ENCODE peak calls at places on chromosomes 4 and X, in six cellular contexts. Q is CD8-positive, alpha-beta T cell; J is HS-5; L is stomach; O is fibroblast of pulmonary artery; Y is natural killer cell treated with Interleukin-12 subunit alpha and Interleukin-12 subunit beta and Interleukin-15 and Interleukin-18, amount 100 ng/mL, for 72 hours. D is an unnamed sample.

GRCh38 chr4:77031544-77031943 is 44.2 kb downstream of the CCNI start:
- DNase-seq in Y (no peak), Q (no peak), J (no peak), O (no peak), L (no peak), D (no peak)

GRCh38 chrX:16639966-16640365 is 10.0 kb upstream of the S100G start:
- DNase-seq in O (no peak), L (no peak), J (no peak), Q (no peak), Y (no peak), D (no peak)

GRCh38 chrX:109352121-109352556 is 129.7 kb downstream of the GUCY2F start:
- DNase-seq in Y (no peak), J (no peak), O (peak), L (peak), Q (no peak), D (peak)

GRCh38 chr4:31995943-31996901 is 1276.1 kb downstream of the PCDH7 start:
- DNase-seq in O (no peak), Y (no peak), J (no peak), L (no peak), Q (no peak), D (no peak)

GRCh38 chrX:39814391-39814790 is 283.4 kb downstream of the BCOR start:
- DNase-seq in Y (no peak), Q (peak), O (peak), J (no peak), L (no peak), D (peak)

GRCh38 chrX:105451426-105451825 is 230.9 kb upstream of the TEX13A start:
- DNase-seq in J (no peak), Q (no peak), Y (no peak), O (no peak), L (no peak), D (peak)

GRCh38 chr4:140719022-140719421 is 37.2 kb downstream of the TBC1D9 start:
- DNase-seq in J (no peak), O (peak), L (no peak), Q (no peak), Y (no peak), D (peak)

GRCh38 chrX:149610511-149610910 is 15.4 kb upstream of the HSFX2 start:
- DNase-seq in J (no peak), O (no peak), Q (no peak), L (no peak), Y (no peak), D (no peak)

GRCh38 chrX:1322393-1322792 is 14.2 kb upstream of the IL3RA start:
- DNase-seq in Q (no peak), O (no peak), L (no peak), Y (no peak), J (no peak), D (no peak)

GRCh38 chr4:97910005-97910404 is 233.3 kb downstream of the STPG2 start:
- DNase-seq in L (no peak), J (no peak), O (no peak), Q (no peak), Y (no peak), D (no peak)

GRCh38 chr4:70637239-70637920 is 8.8 kb downstream of the ENAM start:
- DNase-seq in Q (no peak), J (no peak), Y (no peak), O (no peak), L (no peak), D (no peak)

GRCh38 chrX:11257711-11258110 is 35.5 kb upstream of the AMELX start:
- DNase-seq in J (no peak), Y (no peak), L (no peak), Q (no peak), O (no peak), D (no peak)

GRCh38 chr4:51932261-51932660 is 87.9 kb downstream of the LRRC66 start:
- DNase-seq in Q (no peak), Y (no peak), L (no peak), J (no peak), O (peak), D (peak)

GRCh38 chrX:37976153-37976552 is 30.2 kb upstream of the SYTL5 start:
- DNase-seq in Q (no peak), L (no peak), O (no peak), Y (no peak), J (no peak), D (peak)

GRCh38 chr4:14110407-14110806 is 482.9 kb upstream of the BOD1L1 start:
- DNase-seq in J (no peak), O (peak), L (no peak), Q (no peak), Y (no peak), D (peak)

GRCh38 chr4:106062452-106062875 is 167.2 kb downstream of the NPNT start:
- DNase-seq in J (peak), Q (no peak), L (no peak), Y (no peak), O (peak), D (peak)

GRCh38 chr4:11367371-11367770 is 61.3 kb downstream of the HS3ST1 start:
- DNase-seq in L (peak), Q (no peak), J (no peak), Y (no peak), O (peak), D (peak)

GRCh38 chrX:35590210-35590609 is 207.9 kb upstream of the MAGEB16 start:
- DNase-seq in L (no peak), J (no peak), Q (no peak), O (no peak), Y (no peak), D (no peak)

GRCh38 chrX:53184836-53185235 is 40.2 kb downstream of the KDM5C start:
- DNase-seq in Q (no peak), O (peak), L (no peak), J (peak), Y (no peak), D (peak)

GRCh38 chrX:11704725-11705495 is 39.2 kb upstream of the ARHGAP6 start:
- DNase-seq in Q (no peak), L (no peak), Y (no peak), J (no peak), O (peak), D (no peak)

GRCh38 chr4:23942491-23942890 is 52.6 kb upstream of the PPARGC1A start:
- DNase-seq in L (no peak), O (no peak), J (no peak), Y (no peak), Q (no peak), D (no peak)

GRCh38 chr4:46648088-46648744 is 258.3 kb upstream of the GABRA2 start:
- DNase-seq in O (peak), L (no peak), Y (no peak), J (no peak), Q (no peak), D (peak)

GRCh38 chrX:133983974-133984578 is 1.3 kb downstream of the GPC3 start:
- DNase-seq in Y (no peak), Q (no peak), J (no peak), L (no peak), O (no peak), D (no peak)

GRCh38 chr4:42655921-42656735 is 777 bp downstream of the ATP8A1 start:
- DNase-seq in J (no peak), Y (peak), Q (peak), O (no peak), L (peak), D (no peak)

GRCh38 chr4:143721317-143721716 is 20.8 kb upstream of the FREM3 start:
- DNase-seq in Y (no peak), Q (no peak), L (no peak), O (peak), J (peak), D (no peak)

GRCh38 chr4:174217273-174218126 is 66.0 kb downstream of the FBXO8 start:
- DNase-seq in Q (no peak), O (peak), J (no peak), Y (peak), L (no peak), D (peak)

GRCh38 chr4:108129226-108129625 is 39.5 kb downstream of the LEF1 start:
- DNase-seq in Y (no peak), Q (no peak), O (no peak), L (no peak), J (no peak), D (no peak)

GRCh38 chr4:1370321-1371124 is 23.5 kb downstream of the UVSSA start:
- DNase-seq in Q (no peak), L (no peak), Y (peak), O (no peak), J (no peak), D (no peak)

GRCh38 chrX:72094894-72095293 is 36.8 kb downstream of the RTL5 start:
- DNase-seq in Q (peak), L (peak), Y (no peak), J (no peak), O (peak), D (peak)

GRCh38 chrX:129690435-129690834 is 35.7 kb upstream of the APLN start:
- DNase-seq in L (no peak), Y (no peak), Q (no peak), O (peak), J (no peak), D (no peak)

GRCh38 chr4:5753766-5754528 is 42.9 kb downstream of the EVC start:
- DNase-seq in L (no peak), J (peak), Q (no peak), O (peak), Y (no peak), D (peak)

GRCh38 chr4:153809307-153809706 is 20.4 kb upstream of the SFRP2 start:
- DNase-seq in J (no peak), Y (no peak), Q (no peak), L (no peak), O (no peak), D (no peak)

GRCh38 chrX:129529685-129530281 is 6.5 kb upstream of the SMARCA1 start:
- DNase-seq in L (no peak), J (no peak), Y (no peak), Q (no peak), O (peak), D (no peak)

GRCh38 chr4:73740353-73740778 is at the start of gene CXCL8:
- DNase-seq in Q (no peak), L (peak), J (peak), O (peak), Y (no peak), D (peak)

GRCh38 chrX:47380268-47380667 is 9.9 kb downstream of the ZNF157 start:
- DNase-seq in Q (peak), J (no peak), L (peak), O (no peak), Y (no peak), D (no peak)

D was measured in amniotic epithelial cell.